ENCODE peak calls at places on chromosomes 3 and 15, in four cellular contexts. G is K562, B is SK-N-SH, L is GM12878. I is an unnamed sample.

GRCh38 chr15:101049282-101049681 is 130.1 kb downstream of the LRRK1 start:
- DNase-seq in G (no peak), B (peak), L (no peak), I (no peak)

GRCh38 chr3:4813855-4814254 is 165.4 kb upstream of the BHLHE40 start:
- DNase-seq in G (peak), B (no peak), L (no peak), I (no peak)

GRCh38 chr3:157922614-157923013 is 183.6 kb downstream of the SHOX2 start:
- DNase-seq in G (no peak), B (no peak), L (peak), I (no peak)

GRCh38 chr3:63069780-63070540 is 194.7 kb upstream of the CADPS start:
- DNase-seq in G (no peak), B (no peak), L (no peak), I (no peak)

GRCh38 chr3:139301654-139302053 is 42.2 kb upstream of the MRPS22 start:
- DNase-seq in G (no peak), B (no peak), L (no peak), I (no peak)

GRCh38 chr3:141332436-141332835 is 35.9 kb upstream of the ZBTB38 start:
- DNase-seq in G (no peak), B (no peak), L (no peak), I (peak)

GRCh38 chr3:72160351-72160750 is 375.4 kb upstream of the PROK2 start:
- DNase-seq in G (no peak), B (no peak), L (no peak), I (no peak)

GRCh38 chr3:165903885-165904284 is 66.7 kb upstream of the BCHE start:
- DNase-seq in G (no peak), B (no peak), L (no peak), I (no peak)

GRCh38 chr3:71414189-71414924 is 169.2 kb downstream of the FOXP1 start:
- DNase-seq in G (no peak), B (no peak), L (no peak), I (no peak)

GRCh38 chr15:39061952-39062464 is 497.4 kb upstream of the RASGRP1 start:
- DNase-seq in G (no peak), B (no peak), L (no peak), I (no peak)

GRCh38 chr15:94125131-94125530 is 106.2 kb upstream of the MCTP2 start:
- DNase-seq in G (no peak), B (no peak), L (no peak), I (no peak)

GRCh38 chr15:25242166-25242879 is 196.5 kb downstream of the UBE3A start:
- DNase-seq in G (no peak), B (no peak), L (no peak), I (no peak)
- TF ChIP-seq NFIC in G (no peak), B (no peak), L (no peak), I (no peak)

GRCh38 chr3:160883373-160883772 is 127.3 kb downstream of the PPM1L start:
- DNase-seq in G (no peak), B (no peak), L (no peak), I (no peak)

GRCh38 chr3:160876568-160877100 is 120.6 kb downstream of the PPM1L start:
- DNase-seq in G (no peak), B (no peak), L (no peak), I (no peak)

GRCh38 chr3:160885791-160886286 is 129.8 kb downstream of the PPM1L start:
- DNase-seq in G (peak), B (no peak), L (peak), I (peak)

DNA sequence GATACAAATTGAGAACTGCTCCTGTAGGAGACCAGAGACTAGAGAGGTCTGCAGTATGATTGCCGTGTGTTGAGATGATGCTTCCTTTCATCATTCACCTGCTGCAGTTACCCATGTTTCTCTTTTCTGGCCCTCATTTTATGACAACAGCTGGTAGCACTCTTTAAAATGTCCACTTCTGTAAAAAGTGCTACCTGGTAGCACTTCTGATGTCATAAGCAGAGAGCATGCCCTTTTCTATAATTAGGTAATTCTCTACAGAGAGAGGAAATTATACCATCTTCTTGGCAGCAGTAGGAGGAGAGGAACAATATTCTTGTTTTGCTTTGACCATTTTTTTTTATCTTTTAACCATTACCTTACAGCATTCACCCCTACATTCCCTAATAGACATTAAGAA is 123.8 kb downstream of the PPM1L start:
- DNase-seq in G (no peak), B (no peak), L (no peak), I (no peak)
- TF ChIP-seq NFIC in G (no peak), B (no peak), L (no peak), I (no peak)

DNA sequence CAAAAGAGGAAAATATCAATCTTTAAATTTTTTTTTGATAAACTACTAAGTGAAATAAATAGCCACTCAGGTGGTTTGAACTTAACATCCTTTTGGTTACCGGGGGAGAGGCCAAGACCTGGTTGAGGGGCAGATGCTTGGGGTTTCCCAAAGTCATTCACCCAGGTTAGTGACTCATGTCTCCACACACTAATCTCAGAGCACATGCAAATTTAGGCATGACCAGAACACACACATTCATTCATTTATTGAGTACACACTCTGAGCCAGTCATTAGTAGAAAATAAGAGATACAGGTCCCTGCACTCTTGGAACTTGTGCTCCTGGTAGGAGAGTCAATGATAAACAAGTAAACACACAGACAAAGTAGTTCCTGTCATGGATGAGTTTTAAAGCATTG is 7.3 kb downstream of the ILDR1 start:
- DNase-seq in G (no peak), B (no peak), L (peak), I (no peak)
- TF ChIP-seq NFIC in G (no peak), B (no peak), L (peak), I (no peak)

DNA sequence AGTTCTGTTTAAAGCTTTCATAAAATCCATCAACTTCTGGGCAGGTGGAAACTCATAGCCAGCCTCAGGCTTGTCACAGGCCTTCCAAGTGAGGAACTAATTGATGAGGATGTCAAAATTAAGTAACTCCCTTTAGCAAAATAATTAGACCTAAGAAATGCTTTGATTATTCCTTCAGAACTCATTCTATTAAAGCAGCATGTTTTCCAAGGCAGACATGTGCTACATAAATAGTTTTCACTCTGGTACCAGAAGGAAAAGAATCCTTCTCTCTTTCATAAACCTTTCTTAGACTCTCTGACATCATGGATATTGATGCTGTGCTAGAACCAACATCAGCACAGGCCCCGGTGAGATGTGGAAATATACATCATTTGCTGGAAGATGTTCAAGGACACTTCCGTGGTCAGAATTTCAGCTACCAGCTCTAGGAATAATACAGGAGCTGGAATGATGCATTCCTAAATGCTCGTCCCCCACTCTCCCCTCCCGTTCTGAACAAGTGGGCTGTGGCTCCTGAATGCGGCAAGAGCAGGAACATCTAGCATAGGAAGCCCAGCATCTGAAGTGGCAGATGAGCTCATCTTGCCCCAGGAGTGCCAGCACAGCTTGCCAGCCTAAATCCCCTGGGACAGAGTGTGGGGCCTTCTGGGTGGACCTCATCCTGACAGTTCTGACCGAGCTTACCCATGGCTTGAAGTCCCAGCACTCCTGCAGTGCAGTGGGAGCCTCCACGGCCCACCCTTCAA is 82.4 kb downstream of the WWTR1 start:
- DNase-seq in G (no peak), B (no peak), L (no peak), I (peak)
- TF ChIP-seq NFIC in G (no peak), B (peak), L (no peak), I (no peak)

GRCh38 chr3:52176188-52176752 is 21.7 kb upstream of the ALAS1 start:
- DNase-seq in G (no peak), B (peak), L (no peak), I (no peak)
- TF ChIP-seq NFIC in G (no peak), B (no peak), L (no peak), I (no peak)

DNA sequence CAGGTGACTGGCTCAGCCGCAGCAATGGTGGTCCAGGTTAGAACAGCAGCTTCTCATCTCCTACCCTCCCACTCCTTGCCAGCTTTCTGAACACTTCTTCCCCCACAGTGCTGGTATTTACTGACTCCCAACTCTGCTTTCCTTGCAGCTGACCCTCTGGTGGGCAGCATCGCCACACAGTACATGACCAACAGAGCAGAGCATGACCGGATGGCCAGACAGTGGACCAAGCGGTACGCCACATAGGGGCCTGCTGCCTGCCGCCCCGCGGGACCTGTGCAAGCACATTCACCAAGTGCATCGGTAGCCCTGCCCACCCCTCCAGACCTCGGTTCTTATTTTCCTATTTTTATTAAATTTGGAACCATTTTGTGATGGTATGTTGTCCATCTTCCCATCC is 216.2 kb upstream of the UBE2E1 start:
- DNase-seq in G (no peak), B (no peak), L (no peak), I (no peak)
- TF ChIP-seq NFIC in G (no peak), B (no peak), L (no peak), I (no peak)

GRCh38 chr3:49872801-49873281 is 3.1 kb upstream of the CAMKV start:
- DNase-seq in G (no peak), B (peak), L (no peak), I (no peak)
- TF ChIP-seq NFIC in G (no peak), B (no peak), L (no peak), I (no peak)

DNA sequence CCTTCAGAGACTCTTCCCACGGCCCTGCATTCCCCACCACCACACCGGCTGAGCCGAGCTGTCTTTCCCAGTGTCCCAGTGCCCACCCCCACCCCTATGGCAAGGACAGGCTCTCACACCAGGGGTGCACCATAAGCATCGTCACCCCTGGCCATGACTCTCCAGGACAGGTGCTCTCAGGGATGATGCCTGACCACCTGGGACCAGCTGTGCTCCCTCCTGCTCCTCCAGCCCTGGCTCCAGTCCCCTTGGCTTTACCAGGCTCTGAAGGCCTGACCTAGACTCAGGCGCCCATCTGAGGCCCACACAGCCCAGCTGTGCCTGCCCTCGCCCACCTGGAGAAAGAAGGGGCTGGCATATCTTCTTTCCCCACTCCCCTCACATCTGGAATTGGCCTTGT is 17.6 kb upstream of the SEMA3F start:
- DNase-seq in G (no peak), B (no peak), L (no peak), I (no peak)
- TF ChIP-seq NFIC in G (no peak), B (no peak), L (no peak), I (no peak)

I was measured in HepG2.